ENCODE peak calls at places on chromosome 4, in ten cellular contexts. S, A, K, T, G, C, Y, D, E and B are unnamed samples.

GRCh38 chr4:149987330-149987751 is 90.9 kb upstream of the DCLK2 start:
- DNase-seq in Y (no peak), D (no peak), C (no peak), K (no peak), G (no peak), E (no peak), S (peak), A (no peak), T (peak), B (no peak)

GRCh38 chr4:4670869-4671268 is 129.0 kb upstream of the STX18 start:
- DNase-seq in K (no peak), G (no peak), S (peak), A (no peak), T (no peak), Y (no peak), E (no peak), D (no peak), C (no peak), B (no peak)

GRCh38 chr4:84971319-84971932 is 4.9 kb upstream of the WDFY3 start:
- DNase-seq in K (peak), T (peak), Y (no peak), S (peak), C (peak), E (no peak), D (no peak), A (peak), G (no peak), B (peak)

GRCh38 chr4:972651-973424 is 531 bp downstream of the DGKQ start:
- DNase-seq in E (peak), G (no peak), T (peak), C (peak), A (peak), K (no peak), S (no peak), D (no peak), Y (no peak), B (no peak)

GRCh38 chr4:187268940-187269339 is 545.3 kb upstream of the FAT1 start:
- DNase-seq in Y (no peak), E (no peak), K (peak), D (peak), C (peak), T (no peak), G (peak), S (no peak), A (no peak), B (peak)

GRCh38 chr4:185142563-185142910 is 529 bp upstream of the SLC25A4 start:
- DNase-seq in S (no peak), K (no peak), Y (no peak), D (no peak), G (no peak), C (no peak), E (no peak), A (peak), T (no peak), B (no peak)

GRCh38 chr4:85747871-85748491 is 273.0 kb downstream of the ARHGAP24 start:
- DNase-seq in S (peak), D (no peak), G (no peak), Y (peak), A (peak), C (peak), T (peak), E (peak), K (peak), B (peak)

GRCh38 chr4:163679189-163679588 is 184.7 kb downstream of the TMA16 start:
- DNase-seq in G (no peak), E (no peak), D (no peak), C (no peak), Y (no peak), T (peak), S (peak), K (peak), A (peak), B (peak)

GRCh38 chr4:119653990-119654389 is 25.4 kb upstream of the PDE5A start:
- DNase-seq in E (no peak), K (no peak), D (no peak), Y (no peak), C (no peak), A (no peak), T (no peak), G (no peak), S (no peak), B (no peak)

GRCh38 chr4:168309781-168310180 is 8.8 kb downstream of the DDX60 start:
- DNase-seq in K (peak), G (no peak), S (no peak), T (peak), D (no peak), Y (no peak), C (no peak), E (no peak), A (no peak), B (no peak)

GRCh38 chr4:157242871-157243270 is 22.3 kb downstream of the GRIA2 start:
- DNase-seq in K (no peak), C (no peak), G (no peak), T (no peak), E (no peak), D (no peak), Y (no peak), A (no peak), S (no peak), B (no peak)

GRCh38 chr4:128286474-128287158 is 997 bp downstream of the PGRMC2 start:
- DNase-seq in C (peak), S (peak), E (no peak), Y (no peak), D (no peak), T (peak), A (peak), G (no peak), K (peak), B (peak)

GRCh38 chr4:182643801-182644311 is 273.3 kb downstream of the DCTD start:
- DNase-seq in T (no peak), K (peak), A (no peak), E (no peak), C (peak), G (peak), Y (no peak), S (peak), D (peak), B (peak)

GRCh38 chr4:149884529-149885206 is 69.0 kb upstream of the IQCM start:
- DNase-seq in Y (no peak), D (peak), G (no peak), A (no peak), C (no peak), S (no peak), K (no peak), T (no peak), E (peak), B (peak)

GRCh38 chr4:94927696-94928095 is 169.9 kb downstream of the BMPR1B start:
- DNase-seq in T (no peak), C (no peak), Y (no peak), E (no peak), S (no peak), D (no peak), A (no peak), K (no peak), G (no peak), B (no peak)

GRCh38 chr4:3250956-3251690 is 2.2 kb downstream of the MSANTD1 start:
- DNase-seq in G (no peak), S (no peak), T (no peak), E (no peak), K (no peak), A (no peak), C (no peak), D (no peak), Y (peak), B (no peak)

GRCh38 chr4:2806392-2807355 is 13.8 kb downstream of the SH3BP2 start:
- DNase-seq in K (peak), A (no peak), Y (peak), G (no peak), S (no peak), E (peak), D (no peak), C (peak), T (peak), B (no peak)

GRCh38 chr4:123398803-123399637 is 2.4 kb downstream of the SPRY1 start:
- DNase-seq in E (peak), S (peak), A (peak), C (peak), T (peak), D (no peak), Y (peak), G (no peak), K (peak), B (peak)

GRCh38 chr4:60682901-60683300 is 517.2 kb upstream of the ADGRL3 start:
- DNase-seq in A (no peak), D (no peak), C (peak), T (no peak), K (peak), E (no peak), G (peak), Y (no peak), S (peak), B (no peak)

GRCh38 chr4:8044699-8045098 is 105.0 kb upstream of the AFAP1 start:
- DNase-seq in G (no peak), A (no peak), Y (no peak), C (no peak), T (no peak), S (no peak), K (no peak), E (peak), D (no peak), B (no peak)

GRCh38 chr4:157220026-157220881 is at the start of gene GRIA2:
- DNase-seq in D (no peak), S (peak), K (peak), G (no peak), C (peak), Y (peak), A (peak), E (no peak), T (peak), B (peak)

GRCh38 chr4:104500452-104500851 is 5.8 kb upstream of the CXXC4 start:
- DNase-seq in D (no peak), G (no peak), Y (no peak), A (no peak), E (peak), S (no peak), K (no peak), C (no peak), T (no peak), B (no peak)

GRCh38 chr4:79913581-79913980 is 159.4 kb downstream of the ANTXR2 start:
- DNase-seq in D (no peak), E (no peak), A (no peak), S (peak), Y (no peak), K (peak), C (peak), G (no peak), T (no peak), B (no peak)

GRCh38 chr4:139207247-139207646 is 30.2 kb upstream of the ELF2 start:
- DNase-seq in E (no peak), S (no peak), G (no peak), Y (no peak), T (no peak), D (no peak), A (no peak), C (no peak), K (no peak), B (no peak)

GRCh38 chr4:57102050-57102564 is 8.1 kb downstream of the IGFBP7 start:
- DNase-seq in D (peak), C (peak), T (no peak), A (no peak), G (peak), Y (peak), S (peak), K (peak), E (peak), B (peak)

GRCh38 chr4:128573781-128574508 is 235.6 kb upstream of the JADE1 start:
- DNase-seq in D (peak), K (peak), C (peak), T (no peak), E (no peak), A (peak), Y (no peak), G (peak), S (peak), B (peak)

GRCh38 chr4:122203407-122203806 is 51.3 kb downstream of the BLTP1 start:
- DNase-seq in G (no peak), C (no peak), T (peak), K (no peak), A (no peak), Y (no peak), S (no peak), D (no peak), E (no peak), B (no peak)

GRCh38 chr4:122205687-122206086 is 53.6 kb downstream of the BLTP1 start:
- DNase-seq in G (no peak), A (no peak), K (no peak), S (no peak), E (no peak), D (no peak), Y (no peak), C (no peak), T (no peak), B (peak)
- TF ChIP-seq CTCF in G (no peak), A (peak), K (no peak), S (no peak), E (no peak), D (peak), Y (no peak), C (no peak), T (no peak), B (no peak)

GRCh38 chr4:22077571-22077970 is 129.0 kb upstream of the KCNIP4 start:
- DNase-seq in Y (no peak), A (no peak), D (no peak), E (no peak), G (no peak), S (no peak), C (no peak), K (no peak), T (no peak), B (no peak)
- H3K4me3 ChIP-seq in Y (no peak), A (no peak), D (no peak), E (no peak), G (no peak), S (no peak), C (no peak), K (no peak), T (no peak), B (no peak)

GRCh38 chr4:11929080-11929479 is 500.4 kb upstream of the HS3ST1 start:
- DNase-seq in K (no peak), D (no peak), E (no peak), T (no peak), S (no peak), Y (no peak), C (no peak), G (no peak), A (no peak), B (no peak)
- TF ChIP-seq CTCF in K (no peak), D (no peak), E (no peak), T (no peak), S (no peak), Y (no peak), C (no peak), G (no peak), A (no peak), B (no peak)

DNA sequence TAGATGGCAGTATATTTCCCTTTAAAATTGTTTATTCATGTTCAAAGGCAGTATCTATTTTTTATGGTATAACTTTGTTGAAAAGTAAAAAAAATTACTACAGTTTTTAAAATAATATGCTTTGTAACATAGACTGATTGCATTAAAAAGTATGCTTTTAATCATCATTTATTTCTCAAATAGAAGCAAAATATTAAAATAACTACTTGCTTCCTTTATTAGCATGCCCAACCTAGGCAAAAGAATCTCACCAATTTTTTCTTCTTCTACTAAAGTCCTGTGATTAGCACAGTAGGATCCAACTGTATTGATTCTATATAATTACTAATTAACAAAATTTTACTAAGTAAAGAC is 69.6 kb upstream of the NFKB1 start:
- DNase-seq in Y (no peak), S (no peak), D (no peak), E (no peak), G (no peak), K (no peak), C (no peak), T (no peak), A (no peak), B (no peak)
- H3K4me3 ChIP-seq in Y (peak), S (peak), D (peak), E (peak), G (no peak), K (no peak), C (peak), T (peak), A (peak), B (peak)

DNA sequence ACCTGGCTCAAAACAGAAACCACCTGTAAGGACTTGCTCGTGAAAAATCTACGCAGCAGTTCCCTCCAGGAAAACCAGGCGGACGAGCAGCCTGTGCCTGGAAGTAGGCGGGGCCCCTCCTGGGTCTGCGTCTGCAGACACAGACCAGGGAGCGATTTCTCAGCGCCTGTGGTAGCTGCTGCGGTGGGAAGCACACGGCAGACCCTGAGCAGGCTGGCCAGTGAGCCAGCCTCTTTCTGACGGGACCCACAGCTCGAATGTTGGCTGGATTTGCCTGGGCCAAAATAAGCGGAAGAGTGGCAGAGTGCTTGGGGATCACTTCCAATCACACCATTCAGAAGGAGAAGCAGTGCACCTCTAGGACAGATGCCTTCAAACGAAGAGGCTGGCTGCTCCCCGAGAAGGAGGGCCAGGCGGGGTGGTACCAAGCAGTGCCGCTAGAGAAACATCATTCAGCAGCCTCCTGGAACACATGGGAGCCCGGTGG is 86.0 kb downstream of the GATB start:
- DNase-seq in C (peak), E (peak), T (peak), D (no peak), K (no peak), A (no peak), S (peak), G (no peak), Y (peak), B (peak)
- TF ChIP-seq CTCF in C (no peak), E (no peak), T (no peak), D (no peak), K (no peak), A (no peak), S (no peak), G (peak), Y (no peak), B (peak)